ENCODE peak calls at places on chromosomes 11 and 22, in five cellular contexts. One of them, this sample, is unnamed.

GRCh38 chr11:12271241-12271640 is 106.1 kb upstream of the PARVA start:
- DNase-seq in HepG2: no peak
- DNase-seq in H1: no peak
- DNase-seq in K562: no peak
- DNase-seq in GM12878: no peak
- DNase-seq in this sample: no peak

GRCh38 chr11:101346591-101346990 is 217.0 kb upstream of the PGR start:
- DNase-seq in HepG2: no peak
- DNase-seq in H1: no peak
- DNase-seq in K562: no peak
- DNase-seq in GM12878: no peak
- DNase-seq in this sample: no peak

GRCh38 chr11:65150513-65151271 is 16.4 kb upstream of the SYVN1 start:
- DNase-seq in HepG2: peak; percentile 40
- DNase-seq in H1: no peak
- DNase-seq in K562: peak; percentile 91
- DNase-seq in GM12878: peak; percentile 27
- DNase-seq in this sample: peak; percentile 82

GRCh38 chr11:24687748-24688147 is 190.9 kb downstream of the LUZP2 start:
- DNase-seq in HepG2: no peak
- DNase-seq in H1: no peak
- DNase-seq in K562: no peak
- DNase-seq in GM12878: no peak
- DNase-seq in this sample: no peak

GRCh38 chr11:68314886-68315580 is 2.6 kb downstream of the LRP5 start:
- DNase-seq in HepG2: peak; percentile 96
- DNase-seq in H1: no peak
- DNase-seq in K562: peak; percentile 72
- DNase-seq in GM12878: no peak
- DNase-seq in this sample: peak; percentile 57

GRCh38 chr11:115313224-115313838 is 190.9 kb downstream of the CADM1 start:
- DNase-seq in HepG2: no peak
- DNase-seq in H1: no peak
- DNase-seq in K562: no peak
- DNase-seq in GM12878: no peak
- DNase-seq in this sample: no peak

GRCh38 chr11:65316311-65316978 is 1.8 kb downstream of the CDC42EP2 start:
- DNase-seq in HepG2: no peak
- DNase-seq in H1: no peak
- DNase-seq in K562: peak; percentile 37
- DNase-seq in GM12878: no peak
- DNase-seq in this sample: no peak

GRCh38 chr11:117097567-117098268 is 510 bp downstream of the SIK3 start:
- DNase-seq in HepG2: no peak
- DNase-seq in H1: peak; percentile 74
- DNase-seq in K562: peak; percentile 35
- DNase-seq in GM12878: no peak
- DNase-seq in this sample: peak; percentile 82

GRCh38 chr11:65576867-65577755 is 1.3 kb downstream of the EHBP1L1 start:
- DNase-seq in HepG2: peak; percentile 49
- DNase-seq in H1: no peak
- DNase-seq in K562: no peak
- DNase-seq in GM12878: no peak
- DNase-seq in this sample: no peak

GRCh38 chr11:101090679-101091270 is 38.8 kb downstream of the PGR start:
- DNase-seq in HepG2: no peak
- DNase-seq in H1: no peak
- DNase-seq in K562: no peak
- DNase-seq in GM12878: no peak
- DNase-seq in this sample: no peak

GRCh38 chr11:110035339-110035738 is 57.9 kb upstream of the ZC3H12C start:
- DNase-seq in HepG2: no peak
- DNase-seq in H1: no peak
- DNase-seq in K562: no peak
- DNase-seq in GM12878: no peak
- DNase-seq in this sample: no peak

GRCh38 chr22:31118046-31118820 is 4.5 kb upstream of the INPP5J start:
- DNase-seq in HepG2: no peak
- DNase-seq in H1: no peak
- DNase-seq in K562: no peak
- DNase-seq in GM12878: no peak
- DNase-seq in this sample: no peak

GRCh38 chr11:12835286-12835685 is 161.1 kb downstream of the TEAD1 start:
- DNase-seq in HepG2: no peak
- DNase-seq in H1: no peak
- DNase-seq in K562: no peak
- DNase-seq in GM12878: no peak
- DNase-seq in this sample: no peak

GRCh38 chr22:31540966-31541365 is 44.6 kb downstream of the SFI1 start:
- DNase-seq in HepG2: no peak
- DNase-seq in H1: no peak
- DNase-seq in K562: no peak
- DNase-seq in GM12878: no peak
- DNase-seq in this sample: no peak

GRCh38 chr11:78952866-78953265 is 378.2 kb upstream of the NARS2 start:
- DNase-seq in HepG2: no peak
- DNase-seq in H1: no peak
- DNase-seq in K562: no peak
- DNase-seq in GM12878: no peak
- DNase-seq in this sample: no peak

GRCh38 chr22:20117656-20118571 is 888 bp upstream of the TRMT2A start:
- DNase-seq in HepG2: no peak
- DNase-seq in H1: no peak
- DNase-seq in K562: peak; percentile 87
- DNase-seq in GM12878: no peak
- DNase-seq in this sample: no peak

GRCh38 chr11:127895776-127896175 is 691.6 kb downstream of the ETS1 start:
- DNase-seq in HepG2: no peak
- DNase-seq in H1: no peak
- DNase-seq in K562: no peak
- DNase-seq in GM12878: no peak
- DNase-seq in this sample: no peak

GRCh38 chr22:43931771-43932170 is 8.2 kb downstream of the PNPLA3 start:
- DNase-seq in HepG2: no peak
- DNase-seq in H1: no peak
- DNase-seq in K562: no peak
- DNase-seq in GM12878: no peak
- DNase-seq in this sample: no peak

GRCh38 chr11:44998051-44998450 is 47.4 kb upstream of the TP53I11 start:
- DNase-seq in HepG2: no peak
- DNase-seq in H1: no peak
- DNase-seq in K562: no peak
- DNase-seq in GM12878: no peak
- DNase-seq in this sample: no peak

GRCh38 chr22:31313366-31314147 is 21.3 kb upstream of the PIK3IP1 start:
- DNase-seq in HepG2: peak; percentile 46
- DNase-seq in H1: peak; percentile 90
- DNase-seq in K562: peak; percentile 54
- DNase-seq in GM12878: no peak
- DNase-seq in this sample: peak; percentile 72

GRCh38 chr11:93143800-93144199 is 54.0 kb downstream of the SLC36A4 start:
- DNase-seq in HepG2: no peak
- DNase-seq in H1: no peak
- DNase-seq in K562: no peak
- DNase-seq in GM12878: no peak
- DNase-seq in this sample: no peak

GRCh38 chr11:93143186-93143585 is 54.6 kb downstream of the SLC36A4 start:
- DNase-seq in HepG2: no peak
- DNase-seq in H1: no peak
- DNase-seq in K562: no peak
- DNase-seq in GM12878: no peak
- DNase-seq in this sample: no peak

DNA sequence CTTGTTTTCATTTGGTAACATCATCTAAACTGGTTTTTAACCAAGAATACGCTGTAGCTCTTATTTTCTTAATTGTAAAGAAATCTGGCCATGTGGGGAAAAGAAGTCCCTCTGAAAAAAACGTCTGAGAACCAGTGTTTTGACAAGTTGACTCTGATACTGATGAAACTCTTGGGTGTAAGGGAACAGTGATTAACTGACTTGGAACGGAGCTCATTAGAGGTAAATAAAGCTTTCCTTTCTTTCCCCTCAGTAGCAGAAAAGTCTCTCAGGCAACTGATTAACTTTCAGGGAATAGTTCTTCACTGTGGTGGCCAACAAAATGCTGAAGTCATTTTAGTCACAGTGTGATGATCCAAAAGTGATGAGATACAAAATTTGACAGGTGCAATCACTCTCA is 52.4 kb downstream of the SLC36A4 start:
- DNase-seq in HepG2: no peak
- DNase-seq in H1: no peak
- DNase-seq in K562: no peak
- DNase-seq in GM12878: no peak
- DNase-seq in this sample: no peak
- TF ChIP-seq TAF1 in HepG2: no peak
- TF ChIP-seq TAF1 in H1: no peak
- TF ChIP-seq TAF1 in K562: no peak
- TF ChIP-seq TAF1 in GM12878: no peak
- TF ChIP-seq TAF1 in this sample: no peak

GRCh38 chr11:77029829-77030228 is 4.4 kb upstream of the B3GNT6 start:
- DNase-seq in HepG2: no peak
- DNase-seq in H1: no peak
- DNase-seq in K562: no peak
- DNase-seq in GM12878: no peak
- DNase-seq in this sample: no peak
- TF ChIP-seq SIN3A in HepG2: no peak
- TF ChIP-seq SIN3A in H1: no peak
- TF ChIP-seq SIN3A in K562: no peak
- TF ChIP-seq SIN3A in GM12878: no peak
- TF ChIP-seq SIN3A in this sample: no peak

GRCh38 chr22:21948390-21948789 is 4.3 kb downstream of the PPM1F start:
- DNase-seq in HepG2: no peak
- DNase-seq in H1: no peak
- DNase-seq in K562: peak; percentile 66
- DNase-seq in GM12878: no peak
- DNase-seq in this sample: no peak
- TF ChIP-seq TAF1 in HepG2: no peak
- TF ChIP-seq TAF1 in H1: no peak
- TF ChIP-seq TAF1 in K562: no peak
- TF ChIP-seq TAF1 in GM12878: no peak
- TF ChIP-seq TAF1 in this sample: no peak

GRCh38 chr11:77066229-77067023 is at the start of gene CAPN5:
- DNase-seq in HepG2: peak; percentile 79
- DNase-seq in H1: peak; percentile 96
- DNase-seq in K562: peak; percentile 91
- DNase-seq in GM12878: no peak
- DNase-seq in this sample: peak; percentile 99
- TF ChIP-seq SIN3A in HepG2: peak; percentile 49
- TF ChIP-seq SIN3A in H1: no peak
- TF ChIP-seq SIN3A in K562: peak; percentile 80
- TF ChIP-seq SIN3A in GM12878: no peak
- TF ChIP-seq SIN3A in this sample: no peak

GRCh38 chr11:87803748-87804147 is 371.5 kb downstream of the RAB38 start:
- DNase-seq in HepG2: no peak
- DNase-seq in H1: no peak
- DNase-seq in K562: no peak
- DNase-seq in GM12878: no peak
- DNase-seq in this sample: no peak

GRCh38 chr11:87809256-87809655 is 366.0 kb downstream of the RAB38 start:
- DNase-seq in HepG2: no peak
- DNase-seq in H1: no peak
- DNase-seq in K562: no peak
- DNase-seq in GM12878: no peak
- DNase-seq in this sample: no peak

DNA sequence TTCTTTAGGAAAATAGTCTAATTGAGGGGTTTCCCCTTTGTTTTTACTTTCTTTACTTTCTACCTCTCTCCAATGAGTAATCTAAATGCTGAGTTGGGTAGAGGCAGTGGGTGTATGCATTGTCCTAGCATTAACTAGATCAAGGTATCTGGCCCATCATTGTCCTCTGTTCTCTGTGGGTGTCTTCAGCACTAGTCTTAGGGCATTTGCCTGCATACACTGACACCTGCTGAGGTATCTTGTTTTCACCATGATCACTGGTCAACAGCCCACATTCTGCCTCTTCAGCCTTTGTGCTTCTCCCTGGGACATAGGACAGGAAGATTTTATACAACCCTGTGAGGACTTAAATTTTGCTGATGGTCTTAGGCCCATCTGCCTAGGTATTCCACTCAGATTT is 371.1 kb downstream of the RAB38 start:
- DNase-seq in HepG2: no peak
- DNase-seq in H1: no peak
- DNase-seq in K562: no peak
- DNase-seq in GM12878: no peak
- DNase-seq in this sample: no peak
- TF ChIP-seq TAF1 in HepG2: no peak
- TF ChIP-seq TAF1 in H1: no peak
- TF ChIP-seq TAF1 in K562: no peak
- TF ChIP-seq TAF1 in GM12878: no peak
- TF ChIP-seq TAF1 in this sample: no peak

GRCh38 chr22:37166675-37167066 is 17.0 kb upstream of the IL2RB start:
- DNase-seq in HepG2: peak; percentile 42
- DNase-seq in H1: peak; percentile 90
- DNase-seq in K562: peak; percentile 78
- DNase-seq in GM12878: no peak
- DNase-seq in this sample: peak; percentile 93

GRCh38 chr22:37165066-37165465 is 15.3 kb upstream of the IL2RB start:
- DNase-seq in HepG2: no peak
- DNase-seq in H1: no peak
- DNase-seq in K562: no peak
- DNase-seq in GM12878: no peak
- DNase-seq in this sample: no peak

GRCh38 chr22:37167176-37167980 is 17.7 kb upstream of the IL2RB start:
- DNase-seq in HepG2: no peak
- DNase-seq in H1: no peak
- DNase-seq in K562: no peak
- DNase-seq in GM12878: no peak
- DNase-seq in this sample: no peak

GRCh38 chr22:37164535-37164887 is 14.8 kb upstream of the IL2RB start:
- DNase-seq in HepG2: no peak
- DNase-seq in H1: no peak
- DNase-seq in K562: no peak
- DNase-seq in GM12878: no peak
- DNase-seq in this sample: no peak

GRCh38 chr22:37165940-37166674 is 16.4 kb upstream of the IL2RB start:
- DNase-seq in HepG2: no peak
- DNase-seq in H1: no peak
- DNase-seq in K562: no peak
- DNase-seq in GM12878: no peak
- DNase-seq in this sample: no peak
- TF ChIP-seq SIN3A in HepG2: no peak
- TF ChIP-seq SIN3A in H1: no peak
- TF ChIP-seq SIN3A in K562: no peak
- TF ChIP-seq SIN3A in GM12878: no peak
- TF ChIP-seq SIN3A in this sample: peak; percentile 27

DNA sequence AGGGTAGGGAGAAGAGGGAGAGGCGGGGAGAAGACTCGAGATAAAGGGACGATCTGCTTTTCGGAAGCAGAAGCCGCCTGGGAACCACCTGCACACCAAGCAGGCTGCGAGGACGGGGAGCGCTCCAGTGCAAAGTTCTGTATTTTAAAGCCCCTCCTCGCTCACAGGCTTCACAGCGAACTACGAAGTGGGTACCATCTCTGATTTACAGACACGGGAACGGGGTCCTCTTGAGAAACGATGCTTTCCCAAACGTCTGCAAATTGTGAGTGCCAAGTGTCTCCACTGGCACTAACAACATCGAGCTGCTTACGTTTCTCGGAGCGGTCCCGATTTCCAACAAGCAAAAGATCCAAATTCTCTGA is 700 bp upstream of the STX3 start:
- DNase-seq in HepG2: no peak
- DNase-seq in H1: no peak
- DNase-seq in K562: peak; percentile 47
- DNase-seq in GM12878: no peak
- DNase-seq in this sample: peak; percentile 39
- TF ChIP-seq TAF1 in HepG2: no peak
- TF ChIP-seq TAF1 in H1: no peak
- TF ChIP-seq TAF1 in K562: no peak
- TF ChIP-seq TAF1 in GM12878: no peak
- TF ChIP-seq TAF1 in this sample: no peak